ENCODE peak calls at places on chromosomes 13 and 19, in seven cellular contexts. N is epithelial cell of esophagus, K is AG09319, R is Calu3, F is osteocyte, L is GM12865, D is cardiac fibroblast. S is an unnamed sample.

GRCh38 chr13:100484708-100485107 is 103.9 kb downstream of the GGACT start:
- DNase-seq in D (no peak), K (no peak), R (no peak), N (no peak), F (no peak), L (no peak), S (no peak)

GRCh38 chr13:79560954-79561353 is 80.0 kb downstream of the NDFIP2 start:
- DNase-seq in D (no peak), N (peak), L (no peak), R (no peak), K (no peak), F (no peak), S (no peak)

GRCh38 chr19:10102787-10103236 is 334 bp upstream of the ANGPTL6 start:
- DNase-seq in D (no peak), R (no peak), K (no peak), N (no peak), F (no peak), L (peak), S (no peak)

GRCh38 chr19:28466107-28467045 is 746.6 kb downstream of the UQCRFS1 start:
- DNase-seq in K (peak), R (peak), N (peak), L (peak), D (peak), F (no peak), S (peak)

GRCh38 chr13:70297219-70297618 is 189.0 kb upstream of the KLHL1 start:
- DNase-seq in R (no peak), K (no peak), L (no peak), D (no peak), F (no peak), N (no peak), S (no peak)

GRCh38 chr13:33289966-33290365 is 4.4 kb upstream of the STARD13 start:
- DNase-seq in K (no peak), F (no peak), N (no peak), L (no peak), D (peak), R (no peak), S (no peak)

GRCh38 chr19:43316591-43317319 is 36.7 kb upstream of the CD177 start:
- DNase-seq in D (no peak), R (peak), N (peak), F (no peak), L (peak), K (no peak), S (no peak)

GRCh38 chr13:108274718-108275117 is 5.2 kb downstream of the TNFSF13B start:
- DNase-seq in D (no peak), K (no peak), L (no peak), N (no peak), F (no peak), R (no peak), S (no peak)

GRCh38 chr19:19662866-19663291 is 597 bp downstream of the ATP13A1 start:
- DNase-seq in K (no peak), N (no peak), R (no peak), L (no peak), F (no peak), D (peak), S (no peak)

GRCh38 chr19:29715695-29716581 is 877 bp upstream of the C19orf12 start:
- DNase-seq in L (peak), R (no peak), N (peak), F (no peak), D (peak), K (no peak), S (no peak)

GRCh38 chr19:54203151-54203611 is 2.5 kb downstream of the RPS9 start:
- DNase-seq in F (no peak), D (peak), R (peak), L (no peak), K (no peak), N (no peak), S (no peak)

GRCh38 chr19:56687036-56687435 is 15.5 kb upstream of the ZNF835 start:
- DNase-seq in D (no peak), R (no peak), N (no peak), K (no peak), F (no peak), L (no peak), S (no peak)

GRCh38 chr19:4284176-4284958 is 5.3 kb downstream of the SHD start:
- DNase-seq in D (no peak), K (no peak), L (peak), N (peak), F (no peak), R (peak), S (no peak)

GRCh38 chr19:27860309-27860934 is 1352.5 kb downstream of the UQCRFS1 start:
- DNase-seq in K (no peak), D (no peak), N (no peak), L (no peak), R (no peak), F (no peak), S (no peak)

GRCh38 chr19:41753159-41753558 is 2.2 kb upstream of the CEACAM6 start:
- DNase-seq in R (peak), D (peak), L (peak), F (no peak), K (no peak), N (peak), S (no peak)

GRCh38 chr13:27918041-27918917 is 1.5 kb upstream of the PDX1 start:
- DNase-seq in R (no peak), N (no peak), F (no peak), K (no peak), D (no peak), L (no peak), S (no peak)

GRCh38 chr19:18607222-18608101 is 863 bp upstream of the CRLF1 start:
- DNase-seq in D (no peak), K (no peak), R (no peak), L (no peak), F (no peak), N (peak), S (no peak)

GRCh38 chr13:112710855-112711527 is 21.2 kb downstream of the ATP11A start:
- DNase-seq in R (no peak), L (no peak), D (no peak), K (no peak), N (no peak), F (no peak), S (no peak)

GRCh38 chr13:35349673-35350278 is 126.7 kb downstream of the MAB21L1 start:
- DNase-seq in K (no peak), D (peak), F (no peak), R (no peak), L (peak), N (peak), S (no peak)

GRCh38 chr19:38852231-38853044 is 2.7 kb upstream of the HNRNPL start:
- DNase-seq in R (peak), L (peak), F (no peak), N (peak), D (peak), K (no peak), S (no peak)

GRCh38 chr19:2337329-2337707 is 8.8 kb downstream of the SPPL2B start:
- DNase-seq in R (no peak), L (no peak), D (peak), K (no peak), N (peak), F (no peak), S (peak)

GRCh38 chr19:42480335-42481095 is 37.8 kb upstream of the CXCL17 start:
- DNase-seq in N (peak), K (no peak), L (peak), R (peak), F (no peak), D (peak), S (no peak)

GRCh38 chr13:42892760-42893159 is 99.3 kb downstream of the EPSTI1 start:
- DNase-seq in L (no peak), F (no peak), R (no peak), K (no peak), N (peak), D (peak), S (no peak)

GRCh38 chr13:90801621-90802020 is 545.9 kb upstream of the MIR17HG start:
- DNase-seq in K (no peak), L (no peak), F (no peak), N (no peak), R (no peak), D (no peak), S (no peak)

GRCh38 chr19:57559008-57559403 is 657 bp downstream of the ZNF550 start:
- DNase-seq in N (peak), D (peak), F (no peak), L (peak), R (peak), K (no peak), S (peak)

GRCh38 chr13:105410602-105411001 is 1124.9 kb downstream of the EFNB2 start:
- DNase-seq in R (peak), K (no peak), D (peak), F (no peak), N (peak), L (peak), S (no peak)

GRCh38 chr19:45164577-45165335 is 4.0 kb upstream of the NKPD1 start:
- DNase-seq in N (peak), D (peak), K (no peak), L (peak), R (peak), F (no peak), S (peak)

GRCh38 chr13:46168341-46168740 is 13.6 kb downstream of the LCP1 start:
- DNase-seq in N (peak), D (peak), K (no peak), L (peak), R (no peak), F (no peak), S (peak)

GRCh38 chr19:58330458-58330857 is 3.7 kb downstream of the ZSCAN22 start:
- DNase-seq in K (no peak), R (no peak), F (no peak), L (no peak), N (peak), D (peak), S (no peak)

GRCh38 chr19:18708452-18709231 is 25.2 kb downstream of the CRTC1 start:
- DNase-seq in L (no peak), D (no peak), N (no peak), F (no peak), R (no peak), K (no peak), S (no peak)

GRCh38 chr19:4181053-4181508 is 1.3 kb downstream of the SIRT6 start:
- DNase-seq in D (no peak), R (no peak), K (no peak), L (no peak), F (no peak), N (no peak), S (no peak)

GRCh38 chr13:40155176-40155575 is 499.7 kb downstream of the COG6 start:
- DNase-seq in F (no peak), D (no peak), K (no peak), R (no peak), N (no peak), L (no peak), S (no peak)

GRCh38 chr19:19420570-19421301 is 15.3 kb downstream of the GATAD2A start:
- DNase-seq in F (no peak), D (no peak), R (no peak), L (peak), N (no peak), K (no peak), S (no peak)

GRCh38 chr19:15161028-15161984 is 39.5 kb downstream of the NOTCH3 start:
- DNase-seq in L (peak), R (peak), F (no peak), N (no peak), D (peak), K (no peak), S (no peak)

GRCh38 chr13:67416047-67416925 is 186.2 kb upstream of the PCDH9 start:
- DNase-seq in F (no peak), R (peak), K (no peak), L (peak), D (peak), N (peak), S (no peak)

GRCh38 chr19:18785179-18786124 is 5.7 kb downstream of the COMP start:
- DNase-seq in N (peak), K (no peak), F (no peak), R (peak), D (peak), L (peak), S (peak)

GRCh38 chr13:30572859-30573275 is 44.9 kb upstream of the USPL1 start:
- DNase-seq in F (no peak), L (peak), D (peak), N (peak), K (no peak), R (no peak), S (no peak)
- TF ChIP-seq CTCF in F (peak), L (peak), D (peak), N (peak), K (peak), R (no peak), S (no peak)

DNA sequence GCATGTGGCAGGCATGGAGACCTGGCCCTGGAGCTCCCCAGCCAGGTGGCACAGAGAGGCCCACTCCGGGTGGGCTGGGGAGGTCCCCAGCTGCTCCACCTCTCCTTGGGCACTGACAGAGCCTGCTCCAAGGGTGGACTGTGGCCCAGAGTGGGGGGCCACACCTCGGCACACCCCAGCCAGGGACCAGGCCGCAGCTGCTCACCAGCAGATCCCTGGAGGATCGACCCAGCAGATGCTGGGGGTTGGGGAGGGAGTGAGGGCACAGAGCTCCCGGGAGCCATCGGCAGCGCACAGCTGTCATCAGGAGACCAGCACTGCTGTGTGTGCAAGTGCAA is 72.0 kb upstream of the KCTD15 start:
- DNase-seq in R (no peak), N (no peak), D (no peak), L (no peak), F (no peak), K (no peak), S (no peak)
- TF ChIP-seq CTCF in R (no peak), N (no peak), D (no peak), L (no peak), F (no peak), K (no peak), S (no peak)

GRCh38 chr19:23440791-23441190 is 45.5 kb upstream of the ZNF91 start:
- DNase-seq in N (no peak), K (no peak), R (peak), D (no peak), L (peak), F (no peak), S (no peak)
- TF ChIP-seq CTCF in N (peak), K (no peak), R (peak), D (peak), L (peak), F (no peak), S (peak)

GRCh38 chr13:41590643-41591042 is 133.3 kb downstream of the RGCC start:
- DNase-seq in L (no peak), K (no peak), N (peak), R (no peak), D (no peak), F (no peak), S (no peak)

GRCh38 chr13:41597348-41598041 is 140.1 kb downstream of the RGCC start:
- DNase-seq in L (no peak), R (no peak), K (no peak), F (no peak), D (no peak), N (peak), S (no peak)

GRCh38 chr13:41599619-41600018 is 142.3 kb downstream of the RGCC start:
- DNase-seq in L (no peak), N (no peak), D (no peak), R (no peak), K (no peak), F (no peak), S (no peak)

GRCh38 chr13:41595298-41595697 is 137.9 kb downstream of the RGCC start:
- DNase-seq in D (no peak), L (no peak), N (no peak), R (no peak), K (no peak), F (no peak), S (no peak)

GRCh38 chr13:41596190-41596589 is 138.8 kb downstream of the RGCC start:
- DNase-seq in R (no peak), N (no peak), F (no peak), L (no peak), K (no peak), D (peak), S (no peak)
- TF ChIP-seq CTCF in R (no peak), N (no peak), F (peak), L (no peak), K (peak), D (peak), S (no peak)

S was measured in mesothelial cell of epicardium.